ENCODE peak calls at places on chromosome 20, in ten cellular contexts. W is GM12878, X is GM12891, E is endothelial cell of umbilical vein, O is stomach, L is HCT116, Q is SK-N-SH, V is breast epithelium, R is transverse colon, B is GM23338. C is an unnamed sample.

GRCh38 chr20:64279826-64280459 is 24.4 kb downstream of the PCMTD2 start:
- DNase-seq in X (no peak), L (no peak), W (no peak), R (no peak), Q (no peak), V (no peak), O (no peak), B (no peak), E (no peak), C (no peak)

GRCh38 chr20:32431457-32431856 is 73.3 kb downstream of the ASXL1 start:
- DNase-seq in E (no peak), W (no peak), V (no peak), X (no peak), R (no peak), O (no peak), B (no peak), Q (no peak), L (no peak), C (no peak)

GRCh38 chr20:17161661-17162410 is 65.0 kb upstream of the PCSK2 start:
- DNase-seq in E (no peak), Q (no peak), X (no peak), L (no peak), W (no peak), R (no peak), B (no peak), V (no peak), O (no peak), C (no peak)

GRCh38 chr20:7361321-7361720 is 578.9 kb downstream of the HAO1 start:
- DNase-seq in X (no peak), B (no peak), R (no peak), W (no peak), Q (no peak), O (no peak), L (no peak), V (no peak), E (no peak), C (no peak)

GRCh38 chr20:39700527-39700926 is 738.4 kb downstream of the DHX35 start:
- DNase-seq in R (no peak), O (no peak), B (no peak), L (no peak), W (no peak), Q (no peak), E (no peak), X (no peak), V (no peak), C (no peak)

GRCh38 chr20:58514321-58515239 is 619 bp downstream of the APCDD1L start:
- DNase-seq in X (no peak), L (no peak), W (no peak), O (no peak), Q (no peak), V (no peak), R (no peak), B (peak), E (no peak), C (no peak)

GRCh38 chr20:16020971-16021370 is 552.3 kb downstream of the KIF16B start:
- DNase-seq in B (no peak), X (no peak), O (no peak), E (no peak), W (no peak), Q (no peak), R (no peak), L (no peak), V (no peak), C (no peak)

GRCh38 chr20:11769825-11770224 is 147.9 kb upstream of the BTBD3 start:
- DNase-seq in X (no peak), V (no peak), R (no peak), B (no peak), O (no peak), Q (no peak), E (no peak), W (no peak), L (no peak), C (no peak)

GRCh38 chr20:49225896-49226295 is 6.7 kb downstream of the DDX27 start:
- DNase-seq in B (no peak), X (no peak), E (no peak), R (no peak), O (no peak), W (no peak), V (no peak), L (no peak), Q (no peak), C (no peak)

GRCh38 chr20:4585104-4585753 is 136.5 kb upstream of the PRND start:
- DNase-seq in V (no peak), W (no peak), L (no peak), X (no peak), O (no peak), Q (no peak), E (no peak), R (no peak), B (peak), C (no peak)

GRCh38 chr20:24504331-24505285 is 35.2 kb downstream of the SYNDIG1 start:
- DNase-seq in B (no peak), R (no peak), O (no peak), Q (no peak), W (no peak), X (no peak), L (no peak), V (no peak), E (no peak), C (no peak)

GRCh38 chr20:58614984-58615760 is 35.9 kb upstream of the STX16 start:
- DNase-seq in Q (no peak), R (no peak), V (peak), L (no peak), W (no peak), O (no peak), X (no peak), E (no peak), B (no peak), C (no peak)

GRCh38 chr20:46995561-46996142 is 101.0 kb downstream of the EYA2 start:
- DNase-seq in B (no peak), O (no peak), L (no peak), V (no peak), X (no peak), E (no peak), W (peak), Q (no peak), R (no peak), C (no peak)

GRCh38 chr20:54340667-54341081 is 132.8 kb downstream of the PFDN4 start:
- DNase-seq in R (no peak), X (no peak), L (no peak), E (peak), W (no peak), Q (no peak), O (no peak), B (no peak), V (no peak), C (no peak)

GRCh38 chr20:62355527-62356142 is 11.5 kb downstream of the LAMA5 start:
- DNase-seq in X (no peak), L (no peak), O (no peak), R (no peak), W (no peak), Q (no peak), V (peak), B (no peak), E (peak), C (no peak)

GRCh38 chr20:62358171-62358719 is 8.9 kb downstream of the LAMA5 start:
- DNase-seq in E (peak), L (no peak), B (no peak), R (no peak), X (no peak), W (no peak), Q (peak), V (no peak), O (peak), C (no peak)

GRCh38 chr20:62356143-62356947 is 10.8 kb downstream of the LAMA5 start:
- DNase-seq in V (no peak), Q (peak), E (peak), L (no peak), W (no peak), R (no peak), X (no peak), B (no peak), O (no peak), C (no peak)

GRCh38 chr20:62357681-62358080 is 9.4 kb downstream of the LAMA5 start:
- DNase-seq in Q (no peak), B (no peak), O (no peak), E (no peak), W (no peak), L (no peak), V (no peak), R (no peak), X (no peak), C (no peak)

GRCh38 chr20:62356948-62357667 is 10.0 kb downstream of the LAMA5 start:
- DNase-seq in L (no peak), W (no peak), B (no peak), X (no peak), E (peak), O (no peak), R (no peak), V (no peak), Q (peak), C (no peak)
- TF ChIP-seq POLR2AphosphoS5 in L (peak), W (no peak), B (no peak), X (no peak), E (peak), O (peak), R (no peak), V (no peak), Q (no peak), C (no peak)

GRCh38 chr20:1327241-1327653 is 1.7 kb downstream of the SDCBP2 start:
- DNase-seq in W (no peak), B (no peak), E (peak), L (no peak), O (no peak), Q (no peak), R (peak), V (no peak), X (no peak), C (no peak)
- TF ChIP-seq POLR2AphosphoS5 in W (no peak), B (no peak), E (no peak), L (no peak), O (peak), Q (no peak), R (peak), V (no peak), X (peak), C (no peak)

DNA sequence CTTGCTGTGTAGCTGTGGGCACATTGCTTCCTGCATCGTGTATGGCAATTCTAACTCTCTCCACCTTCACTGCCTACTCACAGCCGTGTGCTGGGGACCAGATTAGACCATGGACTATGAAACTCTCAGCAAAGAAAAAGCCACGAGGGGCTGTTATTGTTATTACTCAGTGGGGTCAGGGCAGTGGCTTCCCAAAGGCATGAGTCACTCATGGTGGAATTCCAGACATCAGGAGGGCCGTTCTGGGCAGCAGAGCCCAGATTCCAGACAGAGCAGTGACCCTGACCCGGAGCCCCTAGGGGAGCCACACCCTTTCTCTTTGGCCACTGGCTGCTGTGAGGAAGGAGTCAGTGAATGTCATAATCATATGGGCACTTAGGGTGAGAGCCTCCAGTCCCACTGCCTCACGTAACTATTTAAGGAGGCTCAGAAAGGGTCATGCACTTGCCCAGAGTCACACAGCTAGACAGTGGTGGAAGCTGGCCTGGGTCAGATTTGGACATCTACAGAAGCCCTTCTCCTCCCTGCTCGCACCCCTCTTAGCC is 22.2 kb upstream of the CCN5 start:
- DNase-seq in Q (no peak), R (peak), O (peak), V (no peak), W (no peak), E (peak), B (no peak), X (no peak), L (peak), C (no peak)
- TF ChIP-seq POLR2AphosphoS5 in Q (peak), R (peak), O (peak), V (peak), W (no peak), E (peak), B (no peak), X (no peak), L (peak), C (no peak)

GRCh38 chr20:38084425-38084951 is 50.9 kb downstream of the RPRD1B start:
- DNase-seq in V (no peak), L (no peak), B (no peak), X (no peak), E (peak), Q (no peak), R (no peak), O (no peak), W (no peak), C (no peak)
- TF ChIP-seq POLR2AphosphoS5 in V (no peak), L (no peak), B (no peak), X (no peak), E (peak), Q (no peak), R (peak), O (peak), W (no peak), C (no peak)

GRCh38 chr20:35302421-35303335 is 10.5 kb upstream of the FAM83C start:
- DNase-seq in E (no peak), B (no peak), V (no peak), O (no peak), R (no peak), L (no peak), Q (no peak), X (no peak), W (no peak), C (no peak)
- TF ChIP-seq POLR2AphosphoS5 in E (no peak), B (no peak), V (no peak), O (no peak), R (no peak), L (no peak), Q (no peak), X (no peak), W (no peak), C (no peak)

GRCh38 chr20:62685781-62686555 is 22.7 kb upstream of the NTSR1 start:
- DNase-seq in L (no peak), W (no peak), R (peak), V (no peak), X (no peak), B (no peak), O (peak), E (no peak), Q (no peak), C (no peak)
- TF ChIP-seq POLR2AphosphoS5 in L (no peak), W (no peak), R (no peak), V (no peak), X (no peak), B (no peak), O (no peak), E (no peak), Q (no peak), C (no peak)

GRCh38 chr20:62235777-62236157 is 2.6 kb upstream of the OSBPL2 start:
- DNase-seq in L (no peak), V (no peak), W (no peak), B (no peak), R (no peak), X (no peak), E (no peak), O (no peak), Q (no peak), C (no peak)

GRCh38 chr20:62236200-62236599 is 2.1 kb upstream of the OSBPL2 start:
- DNase-seq in O (no peak), V (no peak), L (no peak), E (no peak), X (no peak), Q (no peak), W (no peak), R (no peak), B (no peak), C (no peak)

GRCh38 chr20:62236674-62236996 is 1.7 kb upstream of the OSBPL2 start:
- DNase-seq in Q (no peak), E (no peak), O (no peak), R (no peak), X (no peak), B (peak), L (no peak), W (no peak), V (no peak), C (no peak)

GRCh38 chr20:62234346-62234745 is 4.0 kb upstream of the OSBPL2 start:
- DNase-seq in O (peak), X (no peak), B (no peak), E (no peak), W (no peak), L (no peak), R (peak), Q (no peak), V (no peak), C (no peak)

GRCh38 chr20:62235001-62235776 is 3.1 kb upstream of the OSBPL2 start:
- DNase-seq in E (no peak), V (no peak), Q (peak), L (no peak), O (peak), W (no peak), R (no peak), X (no peak), B (no peak), C (no peak)
- TF ChIP-seq POLR2AphosphoS5 in E (no peak), V (no peak), Q (no peak), L (no peak), O (no peak), W (no peak), R (no peak), X (no peak), B (no peak), C (no peak)